ENCODE peak calls at places on chromosomes 12 and 14, in five cellular contexts. O is NCI-H1092 treated with DMSO at 0.1 percent for 48 hours; S is GDM1; K is T-helper 22 cell; P is stimulated activated CD8-positive, alpha-beta memory T cell treated with anti-CD3 and anti-CD28 coated beads, Interleukin-15, amount 100 ng/mL, for 24 hours. E is an unnamed sample.

GRCh38 chr14:95056476-95056875 is 100.9 kb downstream of the DICER1 start:
- DNase-seq in O (peak; percentile 83), S (no peak), K (no peak), P (no peak), E (no peak)

GRCh38 chr14:50082308-50082742 is 34.0 kb downstream of the VCPKMT start:
- DNase-seq in O (no peak), S (no peak), K (peak; percentile 69), P (no peak), E (peak; percentile 37)

GRCh38 chr14:61469771-61470170 is 148.4 kb downstream of the PRKCH start:
- DNase-seq in O (no peak), S (no peak), K (no peak), P (no peak), E (no peak)

GRCh38 chr14:105148604-105149145 is 19.9 kb downstream of the JAG2 start:
- DNase-seq in O (no peak), S (no peak), K (no peak), P (no peak), E (no peak)

GRCh38 chr12:114611145-114612018 is 72.6 kb downstream of the TBX3 start:
- DNase-seq in O (no peak), S (no peak), K (no peak), P (no peak), E (no peak)

GRCh38 chr12:92363295-92364146 is 217.9 kb upstream of the BTG1 start:
- DNase-seq in O (no peak), S (peak; percentile 6), K (peak; percentile 47), P (no peak), E (peak; percentile 25)

GRCh38 chr12:91594715-91595114 is 412.1 kb upstream of the DCN start:
- DNase-seq in O (no peak), S (no peak), K (no peak), P (no peak), E (no peak)

GRCh38 chr14:66444271-66444987 is 41.7 kb upstream of the CCDC196 start:
- DNase-seq in O (no peak), S (no peak), K (no peak), P (no peak), E (no peak)

GRCh38 chr14:29930283-29930682 is 2.6 kb upstream of the PRKD1 start:
- DNase-seq in O (no peak), S (no peak), K (no peak), P (no peak), E (no peak)

GRCh38 chr12:107108995-107109508 is 15.7 kb upstream of the CRY1 start:
- DNase-seq in O (no peak), S (no peak), K (no peak), P (no peak), E (no peak)